ENCODE peak calls at places on chromosome 1, in five cellular contexts. Q is ACHN, O is amygdala, W is NCI-H345, E is T-helper 1 cell. A is an unnamed sample.

GRCh38 chr1:15465674-15466073 is 9.1 kb downstream of the CELA2A start:
- DNase-seq in E (no peak), O (no peak), Q (no peak), W (no peak), A (no peak)

GRCh38 chr1:51264470-51264869 is 28.4 kb downstream of the RNF11 start:
- DNase-seq in O (no peak), W (no peak), E (no peak), Q (peak; percentile 86), A (no peak)

GRCh38 chr1:145884675-145885074 is 991 bp downstream of the ANKRD35 start:
- DNase-seq in O (no peak), E (no peak), W (no peak), Q (no peak), A (no peak)

GRCh38 chr1:238701024-238701423 is 685.3 kb upstream of the CHRM3 start:
- DNase-seq in W (no peak), E (no peak), Q (no peak), O (no peak), A (no peak)

GRCh38 chr1:84450916-84451315 is 28.1 kb upstream of the RPF1 start:
- DNase-seq in E (no peak), O (no peak), W (no peak), Q (no peak), A (no peak)

GRCh38 chr1:62962794-62963776 is 179.2 kb downstream of the ATG4C start:
- DNase-seq in E (no peak), W (peak; percentile 22), Q (peak; percentile 41), O (no peak), A (no peak)

GRCh38 chr1:241592273-241592958 is 47.8 kb downstream of the CHML start:
- DNase-seq in E (no peak), O (no peak), W (no peak), Q (peak; percentile 41), A (no peak)

GRCh38 chr1:110207831-110208230 is 2.3 kb upstream of the KCNC4 start:
- DNase-seq in Q (peak; percentile 46), W (peak; percentile 70), E (peak; percentile 28), O (peak; percentile 37), A (peak; percentile 83)

GRCh38 chr1:109659145-109659544 is 3.2 kb downstream of the GSTM4 start:
- DNase-seq in E (no peak), O (no peak), W (no peak), Q (no peak), A (no peak)

GRCh38 chr1:14522331-14523241 is 75.9 kb upstream of the KAZN start:
- DNase-seq in E (no peak), O (no peak), Q (peak; percentile 41), W (no peak), A (no peak)

GRCh38 chr1:42150626-42151025 is 2.6 kb upstream of the GUCA2B start:
- DNase-seq in W (no peak), O (no peak), E (no peak), Q (no peak), A (no peak)

GRCh38 chr1:163275222-163275621 is 46.5 kb upstream of the NUF2 start:
- DNase-seq in O (no peak), Q (peak; percentile 28), E (no peak), W (no peak), A (no peak)

GRCh38 chr1:91680556-91680955 is 179.9 kb downstream of the CDC7 start:
- DNase-seq in O (no peak), Q (no peak), W (no peak), E (no peak), A (no peak)